ENCODE peak calls at places on chromosomes 4 and X, in six cellular contexts. W, V, E, C, S and Z are unnamed samples.

GRCh38 chr4:188606635-188607034 is 467.4 kb downstream of the TRIML1 start:
- DNase-seq in W (no peak), V (no peak), E (no peak), C (no peak), S (no peak), Z (no peak)

GRCh38 chr4:1547863-1548637 is 136.1 kb downstream of the FAM53A start:
- DNase-seq in W (no peak), V (no peak), E (no peak), C (no peak), S (no peak), Z (no peak)

GRCh38 chr4:181528570-181529184 is 714.5 kb upstream of the TENM3 start:
- DNase-seq in W (peak; percentile 28), V (peak; percentile 55), E (peak; percentile 70), C (peak; percentile 79), S (peak; percentile 90), Z (peak; percentile 80)

GRCh38 chr4:185513489-185514181 is 21.7 kb downstream of the PDLIM3 start:
- DNase-seq in W (peak; percentile 23), V (no peak), E (no peak), C (no peak), S (no peak), Z (peak; percentile 47)

GRCh38 chr4:80240976-80241375 is 25.5 kb upstream of the FGF5 start:
- DNase-seq in W (no peak), V (no peak), E (no peak), C (no peak), S (no peak), Z (peak; percentile 28)

GRCh38 chr4:148089624-148090023 is 352.6 kb downstream of the NR3C2 start:
- DNase-seq in W (no peak), V (no peak), E (no peak), C (no peak), S (no peak), Z (no peak)

GRCh38 chr4:26330186-26330787 is 9.5 kb downstream of the RBPJ start:
- DNase-seq in W (peak; percentile 55), V (peak; percentile 55), E (no peak), C (peak; percentile 15), S (peak; percentile 69), Z (peak; percentile 70)

GRCh38 chrX:51461053-51462050 is 35.0 kb downstream of the NUDT11 start:
- DNase-seq in W (peak; percentile 13), V (peak; percentile 53), E (no peak), C (peak; percentile 2), S (peak; percentile 46), Z (peak; percentile 35)

GRCh38 chrX:45070116-45071007 is 130.3 kb downstream of the DIPK2B start:
- DNase-seq in W (peak; percentile 29), V (peak; percentile 70), E (no peak), C (peak; percentile 12), S (peak; percentile 29), Z (peak; percentile 46)

GRCh38 chr4:986949-987688 is at the start of gene IDUA:
- DNase-seq in W (peak; percentile 88), V (peak; percentile 68), E (peak; percentile 80), C (peak; percentile 82), S (peak; percentile 93), Z (peak; percentile 89)

GRCh38 chr4:140250989-140251552 is 97.1 kb upstream of the MAML3 start:
- DNase-seq in W (no peak), V (no peak), E (no peak), C (no peak), S (no peak), Z (peak; percentile 37)

GRCh38 chr4:134687646-134688628 is 486.3 kb upstream of the PABPC4L start:
- DNase-seq in W (no peak), V (no peak), E (no peak), C (no peak), S (no peak), Z (peak; percentile 33)

GRCh38 chrX:38929966-38930421 is 128.7 kb downstream of the MID1IP1 start:
- DNase-seq in W (no peak), V (no peak), E (no peak), C (no peak), S (peak; percentile 5), Z (peak; percentile 60)

GRCh38 chr4:185881427-185881826 is 69.4 kb upstream of the SORBS2 start:
- DNase-seq in W (no peak), V (no peak), E (no peak), C (no peak), S (no peak), Z (no peak)